ENCODE peak calls at places on chromosomes 16 and 17, in seven cellular contexts. One of them, this sample, is unnamed.

GRCh38 chr17:82603981-82604448 is 44.2 kb downstream of the WDR45B start:
- DNase-seq in natural killer cell: peak
- DNase-seq in pancreas: no peak
- DNase-seq in A549: no peak
- DNase-seq in HFF-Myc: no peak
- DNase-seq in brain microvascular endothelial cell: peak
- DNase-seq in RWPE2: no peak
- DNase-seq in this sample: no peak

GRCh38 chr17:69228576-69228975 is at the start of gene ABCA10:
- DNase-seq in RWPE2: no peak
- DNase-seq in A549: no peak
- DNase-seq in natural killer cell: no peak
- DNase-seq in HFF-Myc: no peak
- DNase-seq in pancreas: no peak
- DNase-seq in brain microvascular endothelial cell: no peak
- DNase-seq in this sample: no peak

GRCh38 chr17:32114536-32114935 is 27.8 kb upstream of the RHOT1 start:
- DNase-seq in brain microvascular endothelial cell: no peak
- DNase-seq in pancreas: no peak
- DNase-seq in A549: no peak
- DNase-seq in RWPE2: no peak
- DNase-seq in natural killer cell: no peak
- DNase-seq in HFF-Myc: no peak
- DNase-seq in this sample: no peak

GRCh38 chr16:89111263-89111662 is 17.6 kb downstream of the ACSF3 start:
- DNase-seq in HFF-Myc: no peak
- DNase-seq in pancreas: no peak
- DNase-seq in brain microvascular endothelial cell: no peak
- DNase-seq in A549: no peak
- DNase-seq in natural killer cell: no peak
- DNase-seq in RWPE2: peak
- DNase-seq in this sample: no peak

GRCh38 chr16:80273635-80274538 is 266.9 kb upstream of the DYNLRB2 start:
- DNase-seq in natural killer cell: no peak
- DNase-seq in A549: no peak
- DNase-seq in brain microvascular endothelial cell: peak
- DNase-seq in pancreas: no peak
- DNase-seq in HFF-Myc: no peak
- DNase-seq in RWPE2: no peak
- DNase-seq in this sample: no peak

GRCh38 chr16:55056585-55057520 is 126.2 kb downstream of the IRX5 start:
- DNase-seq in RWPE2: no peak
- DNase-seq in natural killer cell: no peak
- DNase-seq in brain microvascular endothelial cell: no peak
- DNase-seq in HFF-Myc: no peak
- DNase-seq in A549: peak
- DNase-seq in pancreas: no peak
- DNase-seq in this sample: peak

GRCh38 chr17:31754239-31754945 is 104.7 kb downstream of the COPRS start:
- DNase-seq in brain microvascular endothelial cell: peak
- DNase-seq in RWPE2: no peak
- DNase-seq in pancreas: no peak
- DNase-seq in A549: no peak
- DNase-seq in HFF-Myc: no peak
- DNase-seq in natural killer cell: no peak
- DNase-seq in this sample: peak

GRCh38 chr17:55931448-55931847 is 180.6 kb downstream of the PCTP start:
- DNase-seq in natural killer cell: no peak
- DNase-seq in pancreas: no peak
- DNase-seq in RWPE2: no peak
- DNase-seq in brain microvascular endothelial cell: no peak
- DNase-seq in HFF-Myc: no peak
- DNase-seq in A549: no peak
- DNase-seq in this sample: no peak

GRCh38 chr17:78677303-78678219 is 100.4 kb upstream of the DNAH17 start:
- DNase-seq in brain microvascular endothelial cell: no peak
- DNase-seq in pancreas: no peak
- DNase-seq in HFF-Myc: no peak
- DNase-seq in RWPE2: no peak
- DNase-seq in A549: peak
- DNase-seq in natural killer cell: no peak
- DNase-seq in this sample: no peak

GRCh38 chr16:86306046-86306644 is 204.2 kb upstream of the FOXF1 start:
- DNase-seq in brain microvascular endothelial cell: no peak
- DNase-seq in natural killer cell: no peak
- DNase-seq in pancreas: no peak
- DNase-seq in A549: no peak
- DNase-seq in RWPE2: peak
- DNase-seq in HFF-Myc: peak
- DNase-seq in this sample: no peak

GRCh38 chr16:27169511-27170071 is 33.7 kb upstream of the KDM8 start:
- DNase-seq in natural killer cell: peak
- DNase-seq in pancreas: no peak
- DNase-seq in brain microvascular endothelial cell: peak
- DNase-seq in RWPE2: no peak
- DNase-seq in A549: no peak
- DNase-seq in HFF-Myc: no peak
- DNase-seq in this sample: peak

GRCh38 chr16:57577691-57578224 is 35.3 kb downstream of the ADGRG5 start:
- DNase-seq in natural killer cell: peak
- DNase-seq in brain microvascular endothelial cell: no peak
- DNase-seq in A549: no peak
- DNase-seq in HFF-Myc: no peak
- DNase-seq in pancreas: peak
- DNase-seq in RWPE2: peak
- DNase-seq in this sample: no peak

GRCh38 chr17:16652252-16652651 is 1.4 kb downstream of the ZNF624 start:
- DNase-seq in pancreas: no peak
- DNase-seq in natural killer cell: no peak
- DNase-seq in HFF-Myc: no peak
- DNase-seq in RWPE2: no peak
- DNase-seq in brain microvascular endothelial cell: no peak
- DNase-seq in A549: no peak
- DNase-seq in this sample: no peak

GRCh38 chr17:16649585-16649984 is 4.1 kb downstream of the ZNF624 start:
- DNase-seq in natural killer cell: no peak
- DNase-seq in HFF-Myc: no peak
- DNase-seq in A549: no peak
- DNase-seq in pancreas: no peak
- DNase-seq in RWPE2: no peak
- DNase-seq in brain microvascular endothelial cell: no peak
- DNase-seq in this sample: no peak

GRCh38 chr17:16652847-16653366 is 743 bp downstream of the ZNF624 start:
- DNase-seq in natural killer cell: no peak
- DNase-seq in pancreas: no peak
- DNase-seq in brain microvascular endothelial cell: no peak
- DNase-seq in HFF-Myc: no peak
- DNase-seq in RWPE2: no peak
- DNase-seq in A549: no peak
- DNase-seq in this sample: no peak

DNA sequence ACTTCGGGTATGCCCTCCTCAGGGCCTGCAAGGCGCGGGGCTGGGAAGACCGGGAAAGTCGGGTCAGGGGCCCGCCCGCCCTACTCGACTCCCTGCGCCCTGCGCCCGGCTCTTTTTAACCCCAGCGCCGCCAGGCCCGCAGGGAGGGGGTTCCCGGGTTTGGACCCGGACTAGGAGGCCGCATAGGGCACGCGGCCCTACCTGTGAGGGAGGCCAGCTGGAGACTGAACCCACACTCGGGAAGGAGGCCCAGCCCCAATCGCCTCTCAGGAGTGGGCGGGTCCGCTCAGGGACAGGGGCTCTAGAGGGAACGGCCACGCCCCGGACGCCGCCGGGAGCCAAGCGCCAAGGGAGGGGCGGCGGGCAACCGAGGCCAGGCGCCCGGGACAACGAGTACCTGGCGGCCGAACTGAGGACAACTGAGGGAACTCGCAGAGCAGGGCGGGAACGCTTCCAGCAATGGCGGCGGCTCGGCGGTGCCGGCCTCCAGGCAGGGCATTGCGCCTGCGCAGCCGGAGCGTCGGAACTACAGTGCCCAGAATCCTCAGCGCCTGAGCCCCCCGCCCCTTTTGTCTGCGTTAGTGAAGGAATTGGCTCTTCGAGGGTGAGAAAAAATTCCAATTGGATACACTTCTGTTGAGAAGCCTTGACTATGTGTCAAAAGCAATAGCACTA is at the start of gene ZNF624:
- DNase-seq in brain microvascular endothelial cell: peak
- DNase-seq in natural killer cell: peak
- DNase-seq in RWPE2: peak
- DNase-seq in pancreas: peak
- DNase-seq in A549: peak
- DNase-seq in HFF-Myc: peak
- DNase-seq in this sample: peak
- TF ChIP-seq CTCF in brain microvascular endothelial cell: no peak
- TF ChIP-seq CTCF in natural killer cell: no peak
- TF ChIP-seq CTCF in RWPE2: no peak
- TF ChIP-seq CTCF in pancreas: no peak
- TF ChIP-seq CTCF in A549: no peak
- TF ChIP-seq CTCF in HFF-Myc: no peak
- TF ChIP-seq CTCF in this sample: no peak

GRCh38 chr16:1181715-1182671 is 29.1 kb downstream of the CACNA1H start:
- DNase-seq in natural killer cell: no peak
- DNase-seq in A549: peak
- DNase-seq in brain microvascular endothelial cell: peak
- DNase-seq in HFF-Myc: no peak
- DNase-seq in pancreas: peak
- DNase-seq in RWPE2: no peak
- DNase-seq in this sample: peak

GRCh38 chr16:1184980-1185379 is 32.1 kb downstream of the CACNA1H start:
- DNase-seq in natural killer cell: no peak
- DNase-seq in pancreas: no peak
- DNase-seq in HFF-Myc: no peak
- DNase-seq in A549: no peak
- DNase-seq in brain microvascular endothelial cell: no peak
- DNase-seq in RWPE2: no peak
- DNase-seq in this sample: no peak

GRCh38 chr16:1180772-1181714 is 28.1 kb downstream of the CACNA1H start:
- DNase-seq in pancreas: no peak
- DNase-seq in natural killer cell: no peak
- DNase-seq in HFF-Myc: no peak
- DNase-seq in RWPE2: no peak
- DNase-seq in brain microvascular endothelial cell: no peak
- DNase-seq in A549: no peak
- DNase-seq in this sample: no peak

GRCh38 chr16:1183235-1183907 is 30.5 kb downstream of the CACNA1H start:
- DNase-seq in pancreas: peak
- DNase-seq in natural killer cell: no peak
- DNase-seq in HFF-Myc: no peak
- DNase-seq in RWPE2: no peak
- DNase-seq in A549: peak
- DNase-seq in brain microvascular endothelial cell: peak
- DNase-seq in this sample: peak

DNA sequence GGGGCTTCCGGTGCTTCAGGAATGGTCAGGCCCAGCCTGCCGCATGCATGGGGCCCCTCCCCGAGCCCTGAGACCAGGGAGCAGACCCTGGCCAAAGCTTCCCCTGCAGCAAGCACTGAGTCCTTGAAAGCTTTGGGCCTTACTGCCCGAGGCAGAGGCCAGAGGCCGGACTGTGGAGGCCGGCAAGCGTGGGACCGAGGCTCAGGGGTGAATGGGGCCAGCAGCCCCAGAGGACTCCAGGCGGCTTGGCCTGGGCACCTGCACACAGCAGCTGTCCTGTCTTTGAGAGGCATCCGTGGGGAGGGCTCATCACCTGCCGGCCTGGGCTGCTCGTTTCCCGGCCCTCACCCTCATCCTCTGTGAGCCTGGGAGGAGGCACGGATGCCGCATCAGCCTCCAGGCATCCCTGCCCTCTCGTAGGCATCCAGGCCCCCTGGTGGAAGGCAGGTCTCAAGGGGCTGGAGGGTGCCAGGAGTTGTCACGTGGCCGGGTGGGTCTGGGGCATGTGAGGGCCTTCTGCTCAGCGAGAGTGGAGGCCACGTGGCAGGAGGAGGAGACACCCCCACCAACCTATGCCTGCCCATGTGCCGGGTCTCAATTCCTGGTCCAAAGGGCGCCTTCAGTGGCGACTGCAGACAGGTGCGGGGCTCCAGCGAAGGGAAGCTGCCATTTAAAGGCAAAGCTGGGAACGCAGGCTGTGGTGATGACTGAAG is 31.4 kb downstream of the CACNA1H start:
- DNase-seq in A549: no peak
- DNase-seq in natural killer cell: no peak
- DNase-seq in brain microvascular endothelial cell: no peak
- DNase-seq in HFF-Myc: no peak
- DNase-seq in pancreas: no peak
- DNase-seq in RWPE2: no peak
- DNase-seq in this sample: no peak
- TF ChIP-seq CTCF in A549: no peak
- TF ChIP-seq CTCF in natural killer cell: no peak
- TF ChIP-seq CTCF in brain microvascular endothelial cell: peak
- TF ChIP-seq CTCF in HFF-Myc: no peak
- TF ChIP-seq CTCF in pancreas: no peak
- TF ChIP-seq CTCF in RWPE2: no peak
- TF ChIP-seq CTCF in this sample: no peak

GRCh38 chr17:80737106-80738019 is 192.7 kb downstream of the RPTOR start:
- DNase-seq in A549: no peak
- DNase-seq in RWPE2: no peak
- DNase-seq in pancreas: no peak
- DNase-seq in natural killer cell: no peak
- DNase-seq in brain microvascular endothelial cell: no peak
- DNase-seq in HFF-Myc: no peak
- DNase-seq in this sample: no peak
- TF ChIP-seq CTCF in A549: no peak
- TF ChIP-seq CTCF in RWPE2: no peak
- TF ChIP-seq CTCF in pancreas: no peak
- TF ChIP-seq CTCF in natural killer cell: no peak
- TF ChIP-seq CTCF in brain microvascular endothelial cell: no peak
- TF ChIP-seq CTCF in HFF-Myc: peak
- TF ChIP-seq CTCF in this sample: no peak

DNA sequence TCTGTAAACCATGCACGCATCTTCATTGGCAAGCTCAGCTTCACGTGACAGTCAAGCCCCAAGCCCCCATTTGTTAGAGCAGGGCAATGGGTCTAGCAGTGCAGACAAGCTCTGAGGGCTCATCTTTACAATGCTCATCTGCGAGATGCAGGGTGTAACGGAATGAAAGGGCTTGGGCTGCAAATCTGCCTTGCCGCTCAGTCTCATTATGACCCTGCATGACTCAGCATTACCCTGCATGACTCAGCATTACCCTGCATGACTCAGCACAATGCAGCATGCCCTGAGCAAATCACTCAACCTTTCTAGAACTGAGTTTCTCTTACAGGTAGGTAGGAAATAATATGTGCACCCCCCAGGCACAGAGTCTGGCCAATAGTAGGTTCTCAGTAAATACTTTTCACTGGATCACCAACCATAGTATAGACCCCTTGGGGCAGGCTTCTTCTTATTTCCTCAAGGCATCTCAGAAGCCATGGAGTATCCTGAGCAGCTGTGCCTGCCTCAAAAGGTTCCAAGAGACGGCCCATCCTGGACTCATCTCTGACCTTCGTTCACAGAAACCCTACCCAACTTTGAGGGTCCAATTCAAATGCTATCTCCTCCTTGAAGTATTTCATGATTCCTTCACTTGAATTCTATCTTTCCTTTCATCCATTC is 391.3 kb upstream of the CDH5 start:
- DNase-seq in brain microvascular endothelial cell: peak
- DNase-seq in HFF-Myc: peak
- DNase-seq in pancreas: no peak
- DNase-seq in A549: no peak
- DNase-seq in RWPE2: no peak
- DNase-seq in natural killer cell: no peak
- DNase-seq in this sample: no peak
- TF ChIP-seq CTCF in brain microvascular endothelial cell: no peak
- TF ChIP-seq CTCF in HFF-Myc: no peak
- TF ChIP-seq CTCF in pancreas: no peak
- TF ChIP-seq CTCF in A549: no peak
- TF ChIP-seq CTCF in RWPE2: no peak
- TF ChIP-seq CTCF in natural killer cell: no peak
- TF ChIP-seq CTCF in this sample: no peak

This sample was measured in Calu3.